ENCODE peak calls at places on chromosomes 5 and 9, in ten cellular contexts. One of them, this sample, is unnamed.

GRCh38 chr9:129881547-129882324 is 46.5 kb downstream of the USP20 start:
- DNase-seq in activated T-helper 1 cell treated with Interleukin-2 at 50 U/mL for 16 hours: no peak
- DNase-seq in SW480: no peak
- DNase-seq in stimulated activated CD8-positive, alpha-beta memory T cell treated with anti-CD3 and anti-CD28 coated beads, Interleukin-7, amount 100 ng/mL, for 4 hours: no peak
- DNase-seq in HT1080: no peak
- DNase-seq in erythroblast: no peak
- DNase-seq in hippocampal formation: no peak
- DNase-seq in NCI-H1092 treated with DMSO at 0.1 percent for 48 hours: no peak
- DNase-seq in CD8-positive, alpha-beta memory T cell: no peak
- DNase-seq in GOT3: no peak
- DNase-seq in this sample: no peak

GRCh38 chr5:10536931-10537579 is 26.8 kb upstream of the ANKRD33B start:
- DNase-seq in activated T-helper 1 cell treated with Interleukin-2 at 50 U/mL for 16 hours: no peak
- DNase-seq in SW480: no peak
- DNase-seq in stimulated activated CD8-positive, alpha-beta memory T cell treated with anti-CD3 and anti-CD28 coated beads, Interleukin-7, amount 100 ng/mL, for 4 hours: no peak
- DNase-seq in HT1080: no peak
- DNase-seq in erythroblast: peak
- DNase-seq in hippocampal formation: no peak
- DNase-seq in NCI-H1092 treated with DMSO at 0.1 percent for 48 hours: peak
- DNase-seq in CD8-positive, alpha-beta memory T cell: no peak
- DNase-seq in GOT3: no peak
- DNase-seq in this sample: no peak

GRCh38 chr5:218457-219289 is 553 bp downstream of the SDHA start:
- DNase-seq in activated T-helper 1 cell treated with Interleukin-2 at 50 U/mL for 16 hours: no peak
- DNase-seq in SW480: peak
- DNase-seq in stimulated activated CD8-positive, alpha-beta memory T cell treated with anti-CD3 and anti-CD28 coated beads, Interleukin-7, amount 100 ng/mL, for 4 hours: no peak
- DNase-seq in HT1080: peak
- DNase-seq in erythroblast: peak
- DNase-seq in hippocampal formation: no peak
- DNase-seq in NCI-H1092 treated with DMSO at 0.1 percent for 48 hours: peak
- DNase-seq in CD8-positive, alpha-beta memory T cell: peak
- DNase-seq in GOT3: no peak
- DNase-seq in this sample: peak

GRCh38 chr9:16806674-16807073 is 63.8 kb downstream of the BNC2 start:
- DNase-seq in activated T-helper 1 cell treated with Interleukin-2 at 50 U/mL for 16 hours: no peak
- DNase-seq in SW480: no peak
- DNase-seq in stimulated activated CD8-positive, alpha-beta memory T cell treated with anti-CD3 and anti-CD28 coated beads, Interleukin-7, amount 100 ng/mL, for 4 hours: no peak
- DNase-seq in HT1080: no peak
- DNase-seq in erythroblast: no peak
- DNase-seq in hippocampal formation: no peak
- DNase-seq in NCI-H1092 treated with DMSO at 0.1 percent for 48 hours: no peak
- DNase-seq in CD8-positive, alpha-beta memory T cell: no peak
- DNase-seq in GOT3: no peak
- DNase-seq in this sample: no peak

GRCh38 chr5:176438959-176439757 is 9.0 kb upstream of the FAF2 start:
- DNase-seq in activated T-helper 1 cell treated with Interleukin-2 at 50 U/mL for 16 hours: no peak
- DNase-seq in SW480: peak
- DNase-seq in stimulated activated CD8-positive, alpha-beta memory T cell treated with anti-CD3 and anti-CD28 coated beads, Interleukin-7, amount 100 ng/mL, for 4 hours: no peak
- DNase-seq in HT1080: peak
- DNase-seq in erythroblast: no peak
- DNase-seq in hippocampal formation: no peak
- DNase-seq in NCI-H1092 treated with DMSO at 0.1 percent for 48 hours: no peak
- DNase-seq in CD8-positive, alpha-beta memory T cell: no peak
- DNase-seq in GOT3: no peak
- DNase-seq in this sample: no peak

GRCh38 chr9:109780453-109781033 is 545 bp downstream of the PALM2AKAP2 start:
- DNase-seq in activated T-helper 1 cell treated with Interleukin-2 at 50 U/mL for 16 hours: no peak
- DNase-seq in SW480: peak
- DNase-seq in stimulated activated CD8-positive, alpha-beta memory T cell treated with anti-CD3 and anti-CD28 coated beads, Interleukin-7, amount 100 ng/mL, for 4 hours: no peak
- DNase-seq in HT1080: peak
- DNase-seq in erythroblast: no peak
- DNase-seq in hippocampal formation: no peak
- DNase-seq in NCI-H1092 treated with DMSO at 0.1 percent for 48 hours: peak
- DNase-seq in CD8-positive, alpha-beta memory T cell: no peak
- DNase-seq in GOT3: no peak
- DNase-seq in this sample: no peak

GRCh38 chr5:5339257-5339656 is 83.2 kb upstream of the ICE1 start:
- DNase-seq in activated T-helper 1 cell treated with Interleukin-2 at 50 U/mL for 16 hours: no peak
- DNase-seq in SW480: no peak
- DNase-seq in stimulated activated CD8-positive, alpha-beta memory T cell treated with anti-CD3 and anti-CD28 coated beads, Interleukin-7, amount 100 ng/mL, for 4 hours: no peak
- DNase-seq in HT1080: no peak
- DNase-seq in erythroblast: no peak
- DNase-seq in hippocampal formation: no peak
- DNase-seq in NCI-H1092 treated with DMSO at 0.1 percent for 48 hours: no peak
- DNase-seq in CD8-positive, alpha-beta memory T cell: no peak
- DNase-seq in GOT3: no peak
- DNase-seq in this sample: no peak

GRCh38 chr5:84696651-84697050 is 312.0 kb upstream of the EDIL3 start:
- DNase-seq in activated T-helper 1 cell treated with Interleukin-2 at 50 U/mL for 16 hours: no peak
- DNase-seq in SW480: no peak
- DNase-seq in stimulated activated CD8-positive, alpha-beta memory T cell treated with anti-CD3 and anti-CD28 coated beads, Interleukin-7, amount 100 ng/mL, for 4 hours: no peak
- DNase-seq in HT1080: peak
- DNase-seq in erythroblast: no peak
- DNase-seq in hippocampal formation: no peak
- DNase-seq in NCI-H1092 treated with DMSO at 0.1 percent for 48 hours: no peak
- DNase-seq in CD8-positive, alpha-beta memory T cell: no peak
- DNase-seq in GOT3: no peak
- DNase-seq in this sample: no peak

GRCh38 chr5:93586948-93587918 is 4.2 kb downstream of the NR2F1 start:
- DNase-seq in activated T-helper 1 cell treated with Interleukin-2 at 50 U/mL for 16 hours: no peak
- DNase-seq in SW480: no peak
- DNase-seq in stimulated activated CD8-positive, alpha-beta memory T cell treated with anti-CD3 and anti-CD28 coated beads, Interleukin-7, amount 100 ng/mL, for 4 hours: no peak
- DNase-seq in HT1080: no peak
- DNase-seq in erythroblast: no peak
- DNase-seq in hippocampal formation: no peak
- DNase-seq in NCI-H1092 treated with DMSO at 0.1 percent for 48 hours: no peak
- DNase-seq in CD8-positive, alpha-beta memory T cell: no peak
- DNase-seq in GOT3: no peak
- DNase-seq in this sample: no peak

GRCh38 chr5:132655821-132656773 is 1.9 kb upstream of the IL13 start:
- DNase-seq in activated T-helper 1 cell treated with Interleukin-2 at 50 U/mL for 16 hours: no peak
- DNase-seq in SW480: no peak
- DNase-seq in stimulated activated CD8-positive, alpha-beta memory T cell treated with anti-CD3 and anti-CD28 coated beads, Interleukin-7, amount 100 ng/mL, for 4 hours: peak
- DNase-seq in HT1080: no peak
- DNase-seq in erythroblast: peak
- DNase-seq in hippocampal formation: no peak
- DNase-seq in NCI-H1092 treated with DMSO at 0.1 percent for 48 hours: peak
- DNase-seq in CD8-positive, alpha-beta memory T cell: peak
- DNase-seq in GOT3: no peak
- DNase-seq in this sample: peak

This sample was measured in T-helper 2 cell.